ENCODE peak calls at places on chromosomes 2 and 18, in nine cellular contexts. K is BE2C, Q is chondrocyte, M is lung, Y is stomach, U is heart left ventricle, C is upper lobe of right lung, D is AG09309, J is nephron progenitor cell. Z is an unnamed sample.

GRCh38 chr2:239290618-239291504 is 110.0 kb downstream of the HDAC4 start:
- DNase-seq in Q (peak), J (no peak), Y (no peak), U (no peak), C (peak), D (no peak), K (no peak), M (no peak), Z (no peak)

GRCh38 chr2:152468832-152469692 is 134.1 kb downstream of the FMNL2 start:
- DNase-seq in D (no peak), C (no peak), J (no peak), U (no peak), M (no peak), K (no peak), Y (no peak), Q (no peak), Z (no peak)

GRCh38 chr2:219079417-219079816 is 18.7 kb upstream of the IHH start:
- DNase-seq in D (no peak), C (no peak), M (no peak), Q (no peak), K (no peak), J (no peak), Y (peak), U (no peak), Z (peak)

GRCh38 chr2:46490521-46491141 is 11.3 kb downstream of the TMEM247 start:
- DNase-seq in Q (no peak), J (no peak), D (no peak), U (peak), M (no peak), K (no peak), Y (no peak), C (peak), Z (peak)

GRCh38 chr2:239234151-239234825 is 166.5 kb downstream of the HDAC4 start:
- DNase-seq in U (no peak), J (no peak), C (no peak), Q (no peak), Y (no peak), D (no peak), M (no peak), K (no peak), Z (no peak)

GRCh38 chr18:74800098-74800497 is 202.4 kb downstream of the ZNF407 start:
- DNase-seq in K (no peak), J (no peak), U (no peak), D (no peak), M (no peak), Q (no peak), C (no peak), Y (no peak), Z (no peak)

GRCh38 chr2:167331636-167332232 is 443.5 kb downstream of the XIRP2 start:
- DNase-seq in K (peak), J (peak), D (no peak), Q (no peak), M (no peak), C (no peak), Y (no peak), U (no peak), Z (no peak)

GRCh38 chr18:3251963-3252277 is 4.3 kb downstream of the MYL12A start:
- DNase-seq in D (no peak), U (no peak), M (no peak), Q (no peak), J (no peak), Y (no peak), K (no peak), C (no peak), Z (no peak)

GRCh38 chr2:180306346-180306745 is 299.2 kb upstream of the CWC22 start:
- DNase-seq in U (no peak), K (no peak), J (no peak), M (no peak), C (no peak), D (no peak), Q (no peak), Y (no peak), Z (no peak)

GRCh38 chr2:126038901-126039300 is 617.1 kb upstream of the GYPC start:
- DNase-seq in J (no peak), D (no peak), M (no peak), Y (no peak), Q (no peak), C (no peak), U (no peak), K (no peak), Z (no peak)

GRCh38 chr2:63346441-63346840 is 241.8 kb downstream of the WDPCP start:
- DNase-seq in Q (no peak), C (no peak), U (no peak), K (no peak), M (no peak), Y (no peak), D (no peak), J (no peak), Z (no peak)

GRCh38 chr2:11073251-11073650 is 82.0 kb upstream of the SLC66A3 start:
- DNase-seq in D (no peak), M (peak), J (peak), K (peak), Q (no peak), C (peak), U (no peak), Y (peak), Z (no peak)

GRCh38 chr2:190947711-190948251 is 66.2 kb downstream of the STAT1 start:
- DNase-seq in M (no peak), J (no peak), K (no peak), Q (no peak), U (no peak), C (no peak), D (no peak), Y (no peak), Z (no peak)

GRCh38 chr2:32061973-32062861 is 1.1 kb upstream of the SPAST start:
- DNase-seq in C (no peak), Q (no peak), K (peak), J (peak), D (no peak), M (peak), Y (peak), U (no peak), Z (peak)

GRCh38 chr2:128503358-128504241 is 184.9 kb upstream of the HS6ST1 start:
- DNase-seq in C (peak), J (peak), U (peak), K (no peak), Y (peak), M (no peak), D (no peak), Q (no peak), Z (no peak)

GRCh38 chr2:186456941-186457340 is 29.1 kb upstream of the ZC3H15 start:
- DNase-seq in D (peak), K (no peak), C (no peak), Y (no peak), J (no peak), U (no peak), M (no peak), Q (no peak), Z (no peak)

GRCh38 chr18:48838921-48839818 is 111.6 kb downstream of the SMAD7 start:
- DNase-seq in C (peak), D (peak), Q (peak), K (peak), J (no peak), M (no peak), Y (no peak), U (peak), Z (no peak)

GRCh38 chr2:65031341-65032015 is 24.7 kb upstream of the CEP68 start:
- DNase-seq in C (no peak), Q (no peak), K (no peak), M (no peak), U (no peak), D (no peak), Y (peak), J (no peak), Z (no peak)

GRCh38 chr2:133992454-133992853 is 261.4 kb upstream of the MGAT5 start:
- DNase-seq in C (no peak), Y (no peak), D (no peak), K (no peak), U (no peak), Q (no peak), M (no peak), J (no peak), Z (no peak)

GRCh38 chr18:54762386-54762785 is 65.9 kb upstream of the RAB27B start:
- DNase-seq in M (no peak), U (no peak), Q (no peak), Y (no peak), J (no peak), C (no peak), D (no peak), K (no peak), Z (no peak)

GRCh38 chr18:8426401-8426800 is 182.8 kb upstream of the RAB12 start:
- DNase-seq in J (peak), Y (no peak), U (no peak), K (no peak), D (no peak), C (no peak), Q (no peak), M (no peak), Z (no peak)

GRCh38 chr2:203928849-203929248 is 7.7 kb upstream of the ICOS start:
- DNase-seq in K (no peak), Y (no peak), C (no peak), J (no peak), U (no peak), M (no peak), Q (no peak), D (no peak), Z (no peak)

GRCh38 chr2:143939976-143940375 is 579.9 kb downstream of the ZEB2 start:
- DNase-seq in U (no peak), Q (no peak), J (no peak), C (no peak), K (no peak), M (no peak), D (no peak), Y (no peak), Z (no peak)

GRCh38 chr18:28478531-28478930 is 301.6 kb upstream of the CDH2 start:
- DNase-seq in Y (no peak), D (no peak), K (no peak), U (no peak), M (no peak), C (no peak), J (no peak), Q (no peak), Z (no peak)

GRCh38 chr18:33960393-33960792 is 264.3 kb downstream of the NOL4 start:
- DNase-seq in Q (no peak), Y (no peak), C (no peak), U (no peak), M (no peak), K (no peak), D (no peak), J (no peak), Z (no peak)

GRCh38 chr2:98473995-98474780 is 29.5 kb downstream of the INPP4A start:
- DNase-seq in K (no peak), U (no peak), M (no peak), D (no peak), Q (no peak), Y (peak), C (no peak), J (no peak), Z (no peak)

DNA sequence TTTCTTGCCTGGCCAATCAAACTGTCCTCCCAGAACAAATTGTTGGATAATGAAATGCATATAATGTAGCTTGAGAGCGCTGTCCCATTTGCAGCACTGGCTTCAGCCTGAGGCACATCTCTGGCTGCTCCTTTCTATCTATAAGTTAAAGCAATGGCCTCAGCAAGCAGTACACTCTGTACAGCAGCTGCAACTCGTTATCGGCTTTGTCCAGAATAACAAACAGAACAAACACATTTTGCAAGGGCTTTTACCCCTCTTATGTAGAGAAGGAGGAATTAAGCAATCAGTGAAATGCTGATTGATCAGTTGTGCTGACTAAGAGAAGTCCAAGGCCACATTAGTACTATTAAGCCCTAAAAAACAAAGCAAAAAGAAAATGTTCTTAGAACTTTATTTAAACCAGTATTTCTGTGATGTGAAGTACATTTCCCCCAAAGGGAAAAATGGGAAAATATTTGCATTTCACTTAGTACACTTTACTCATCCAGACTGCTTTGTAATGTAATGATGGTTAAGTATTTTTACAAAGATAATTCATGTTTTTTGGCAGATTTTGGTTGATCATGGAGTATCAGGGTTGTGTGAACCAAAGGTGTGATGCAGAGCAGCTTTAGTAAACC is 15.0 kb upstream of the CPS1 start:
- DNase-seq in D (no peak), K (peak), Q (no peak), M (no peak), C (no peak), J (no peak), Y (no peak), U (no peak), Z (no peak)
- TF ChIP-seq CTCF in D (no peak), K (no peak), Q (no peak), M (no peak), C (no peak), J (no peak), Y (no peak), U (no peak), Z (no peak)

GRCh38 chr2:85522090-85522647 is 16.8 kb upstream of the MAT2A start:
- DNase-seq in K (no peak), C (no peak), U (no peak), J (no peak), D (no peak), Y (no peak), M (no peak), Q (no peak), Z (no peak)
- TF ChIP-seq CTCF in K (no peak), C (no peak), U (no peak), J (no peak), D (no peak), Y (no peak), M (no peak), Q (no peak), Z (no peak)

DNA sequence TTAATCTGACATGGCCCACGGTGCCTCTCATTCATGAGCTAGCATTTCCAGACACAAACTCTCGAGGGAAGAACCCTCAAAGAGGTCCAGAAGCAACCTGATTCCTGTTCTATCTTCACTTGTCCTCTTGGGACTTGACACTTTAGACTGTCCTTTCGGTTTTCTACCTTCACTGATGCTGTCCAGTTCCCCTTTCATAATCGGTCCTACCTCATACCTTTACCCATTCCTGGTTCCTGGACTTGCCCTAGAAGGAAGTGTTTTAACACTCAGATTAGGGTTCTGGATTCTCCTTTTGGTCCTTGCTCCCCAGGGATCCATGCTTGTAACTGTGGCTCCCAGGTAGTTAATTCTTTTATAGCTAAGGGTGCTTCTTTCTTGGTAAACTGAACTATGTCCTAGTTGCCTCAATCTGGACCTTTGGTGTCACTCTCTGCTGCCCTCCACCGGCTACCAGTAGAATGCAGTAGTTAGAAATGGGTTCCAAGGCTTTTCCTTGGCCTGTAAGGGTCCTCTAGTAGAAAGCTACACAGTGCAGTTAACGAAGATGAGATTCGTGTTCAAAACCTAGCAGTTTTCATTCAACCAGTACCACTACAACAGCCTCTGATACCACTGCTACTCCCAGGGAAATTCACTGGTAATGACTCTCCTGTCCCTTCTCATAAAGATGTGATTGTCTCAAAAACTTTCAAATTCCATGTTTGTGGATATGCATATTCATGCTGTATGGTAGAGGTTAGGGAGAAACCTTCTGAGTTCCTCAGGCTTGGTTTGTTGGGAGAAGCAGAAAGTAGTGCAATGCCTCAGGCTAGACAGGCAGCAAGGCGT is 178.1 kb upstream of the CYP26B1 start:
- DNase-seq in M (no peak), J (peak), K (peak), C (no peak), Q (no peak), U (no peak), D (no peak), Y (peak), Z (peak)
- TF ChIP-seq CTCF in M (no peak), J (peak), K (peak), C (peak), Q (peak), U (peak), D (peak), Y (peak), Z (peak)

GRCh38 chr2:232367591-232368233 is 10.8 kb upstream of the ALPP start:
- DNase-seq in K (no peak), D (no peak), U (no peak), J (peak), Y (no peak), M (no peak), Q (peak), C (peak), Z (no peak)
- TF ChIP-seq CTCF in K (peak), D (peak), U (no peak), J (peak), Y (no peak), M (no peak), Q (peak), C (peak), Z (no peak)

GRCh38 chr18:12463191-12463590 is 55.5 kb downstream of the PRELID3A start:
- DNase-seq in D (no peak), C (no peak), Y (no peak), Q (no peak), J (no peak), K (no peak), M (no peak), U (no peak), Z (no peak)
- TF ChIP-seq CTCF in D (no peak), C (no peak), Y (no peak), Q (no peak), J (no peak), K (no peak), M (no peak), U (no peak), Z (no peak)

GRCh38 chr2:181895788-181896187 is 4.3 kb downstream of the ITPRID2 start:
- DNase-seq in M (no peak), D (no peak), U (no peak), J (no peak), K (no peak), Q (no peak), Y (no peak), C (no peak), Z (no peak)

GRCh38 chr2:181894381-181894780 is 2.9 kb downstream of the ITPRID2 start:
- DNase-seq in K (no peak), U (no peak), Q (no peak), D (no peak), M (no peak), Y (no peak), J (no peak), C (no peak), Z (no peak)

GRCh38 chr2:181892795-181893435 is 1.4 kb downstream of the ITPRID2 start:
- DNase-seq in K (no peak), J (no peak), Y (no peak), Q (no peak), C (no peak), M (no peak), D (peak), U (no peak), Z (no peak)

GRCh38 chr2:181891258-181891965 is at the start of gene ITPRID2:
- DNase-seq in Q (peak), J (peak), U (peak), Y (peak), C (peak), K (peak), M (peak), D (peak), Z (peak)

GRCh38 chr2:181891966-181892794 is 650 bp downstream of the ITPRID2 start:
- DNase-seq in Y (peak), Q (peak), U (peak), J (peak), C (peak), D (no peak), K (peak), M (peak), Z (peak)
- TF ChIP-seq CTCF in Y (no peak), Q (peak), U (peak), J (no peak), C (peak), D (no peak), K (no peak), M (no peak), Z (no peak)

GRCh38 chr2:171411791-171412483 is 21.9 kb downstream of the METTL8 start:
- DNase-seq in Q (no peak), D (no peak), U (no peak), J (no peak), Y (no peak), M (no peak), C (no peak), K (no peak), Z (no peak)

GRCh38 chr2:171420728-171421563 is 12.8 kb downstream of the METTL8 start:
- DNase-seq in D (no peak), Y (no peak), K (no peak), M (no peak), J (no peak), U (no peak), C (no peak), Q (no peak), Z (no peak)

GRCh38 chr2:171419333-171419732 is 14.5 kb downstream of the METTL8 start:
- DNase-seq in U (no peak), C (no peak), M (no peak), D (no peak), Y (no peak), J (no peak), K (no peak), Q (no peak), Z (no peak)

GRCh38 chr2:171412571-171412970 is 21.2 kb downstream of the METTL8 start:
- DNase-seq in J (no peak), Q (no peak), U (no peak), M (no peak), K (no peak), D (no peak), C (no peak), Y (no peak), Z (no peak)

GRCh38 chr2:171416009-171416926 is 17.5 kb downstream of the METTL8 start:
- DNase-seq in D (peak), M (peak), Y (peak), C (peak), Q (no peak), U (peak), K (peak), J (peak), Z (peak)
- TF ChIP-seq CTCF in D (peak), M (peak), Y (peak), C (peak), Q (peak), U (peak), K (peak), J (peak), Z (peak)